ENCODE peak calls at places on chromosomes 4 and X, in four cellular contexts. C is K562, B is SK-N-SH, J is GM12878. U is an unnamed sample.

GRCh38 chrX:74449322-74449936 is 28.1 kb downstream of the SLC16A2 start:
- DNase-seq in J (no peak), B (no peak), C (no peak), U (peak)

GRCh38 chrX:33379839-33380238 is 168.5 kb upstream of the DMD start:
- DNase-seq in C (no peak), B (no peak), J (no peak), U (no peak)

GRCh38 chr4:118941799-118942198 is 53.1 kb downstream of the SYNPO2 start:
- DNase-seq in B (no peak), C (no peak), J (no peak), U (peak)

GRCh38 chr4:5004496-5004895 is 14.8 kb downstream of the CYTL1 start:
- DNase-seq in J (no peak), C (no peak), B (no peak), U (no peak)

GRCh38 chr4:173270312-173271027 is 63.7 kb downstream of the HMGB2 start:
- DNase-seq in B (peak), J (no peak), C (no peak), U (peak)

GRCh38 chr4:112862318-112862674 is 187.2 kb upstream of the ANK2 start:
- DNase-seq in B (no peak), C (no peak), J (no peak), U (no peak)

GRCh38 chrX:143536176-143536575 is 18.9 kb upstream of the SPANXN3 start:
- DNase-seq in C (no peak), J (no peak), B (no peak), U (no peak)

GRCh38 chr4:143294310-143294709 is 42.4 kb upstream of the GAB1 start:
- DNase-seq in J (no peak), C (no peak), B (peak), U (peak)

GRCh38 chr4:151559595-151559994 is 150.6 kb downstream of the FHIP1A start:
- DNase-seq in B (no peak), C (no peak), J (no peak), U (no peak)

GRCh38 chr4:18578307-18578706 is 556.8 kb upstream of the LCORL start:
- DNase-seq in J (no peak), B (no peak), C (no peak), U (no peak)

GRCh38 chrX:110026099-110026844 is 23.4 kb downstream of the TMEM164 start:
- DNase-seq in J (no peak), C (no peak), B (no peak), U (no peak)

GRCh38 chr4:144582105-144582850 is 63.7 kb upstream of the HHIP start:
- DNase-seq in J (no peak), C (no peak), B (no peak), U (peak)

GRCh38 chr4:5110901-5111300 is 59.6 kb downstream of the STK32B start:
- DNase-seq in J (no peak), B (no peak), C (no peak), U (no peak)

GRCh38 chrX:109264878-109265277 is 217.0 kb downstream of the GUCY2F start:
- DNase-seq in C (no peak), B (no peak), J (no peak), U (no peak)

GRCh38 chr4:136847881-136848621 is 684.2 kb downstream of the PCDH18 start:
- DNase-seq in C (no peak), B (no peak), J (no peak), U (no peak)

GRCh38 chr4:143347495-143347894 is 10.8 kb downstream of the GAB1 start:
- DNase-seq in J (no peak), B (no peak), C (no peak), U (no peak)

GRCh38 chr4:68209003-68209402 is 36.5 kb downstream of the TMPRSS11B start:
- DNase-seq in B (no peak), C (no peak), J (no peak), U (no peak)

GRCh38 chr4:149896428-149896827 is 80.8 kb upstream of the IQCM start:
- DNase-seq in B (no peak), J (no peak), C (no peak), U (peak)

GRCh38 chrX:46559062-46559461 is 13.8 kb upstream of the ZNF674 start:
- DNase-seq in C (no peak), B (no peak), J (no peak), U (no peak)

GRCh38 chr4:109434007-109434792 is 585 bp downstream of the SEC24B start:
- DNase-seq in B (peak), J (no peak), C (peak), U (peak)

GRCh38 chr4:9979101-9979815 is 42.0 kb downstream of the SLC2A9 start:
- DNase-seq in C (no peak), J (no peak), B (peak), U (no peak)

GRCh38 chrX:13009256-13009655 is 34.3 kb downstream of the TMSB4X start:
- DNase-seq in B (no peak), C (no peak), J (no peak), U (no peak)

GRCh38 chrX:16144420-16144819 is 21.1 kb downstream of the GRPR start:
- DNase-seq in J (no peak), C (no peak), B (no peak), U (no peak)

GRCh38 chr4:105106416-105106815 is 40.3 kb upstream of the TET2 start:
- DNase-seq in J (no peak), C (no peak), B (no peak), U (no peak)

GRCh38 chr4:40750461-40751258 is 905 bp downstream of the NSUN7 start:
- DNase-seq in J (no peak), C (no peak), B (peak), U (no peak)

GRCh38 chrX:51891821-51892551 is 1.4 kb upstream of the MAGED1 start:
- DNase-seq in C (no peak), J (no peak), B (peak), U (peak)

GRCh38 chr4:183289688-183290087 is 30.4 kb downstream of the CLDN22 start:
- DNase-seq in B (peak), C (peak), J (no peak), U (no peak)

GRCh38 chr4:21709031-21709430 is 239.5 kb downstream of the KCNIP4 start:
- DNase-seq in C (no peak), B (no peak), J (no peak), U (no peak)

GRCh38 chrX:150574824-150575409 is 6.5 kb downstream of the MTM1 start:
- DNase-seq in B (no peak), C (no peak), J (no peak), U (no peak)

GRCh38 chrX:72101597-72102037 is 30.1 kb downstream of the RTL5 start:
- DNase-seq in C (no peak), J (no peak), B (no peak), U (no peak)

GRCh38 chr4:967113-968104 is 6.0 kb downstream of the DGKQ start:
- DNase-seq in B (no peak), J (no peak), C (no peak), U (no peak)

GRCh38 chrX:69036674-69037573 is 128.3 kb downstream of the PJA1 start:
- DNase-seq in B (no peak), J (no peak), C (no peak), U (no peak)

GRCh38 chr4:177728361-177729152 is 286.3 kb upstream of the AGA start:
- DNase-seq in C (no peak), B (no peak), J (no peak), U (no peak)

DNA sequence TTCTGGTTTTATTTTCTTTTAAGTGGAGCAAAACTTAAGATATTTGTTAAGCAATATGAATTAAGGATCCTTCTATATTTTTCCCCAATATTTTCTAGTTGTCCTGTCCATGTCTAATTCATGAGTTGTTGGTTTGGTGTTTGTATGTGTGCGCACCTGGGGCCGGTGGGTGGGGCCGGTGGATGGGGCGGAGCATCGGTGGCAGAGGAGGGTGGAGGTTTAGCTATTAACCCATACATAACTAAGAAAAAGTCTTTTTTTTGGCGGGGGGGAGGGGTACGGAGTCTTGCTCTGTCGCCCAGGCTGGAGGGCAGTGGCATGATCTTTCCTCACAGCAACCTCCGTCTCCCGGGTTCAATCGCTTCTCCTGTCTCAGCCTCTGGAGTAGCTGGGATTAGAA is 489.8 kb downstream of the PDGFC start:
- DNase-seq in C (no peak), B (no peak), J (no peak), U (no peak)
- H2AFZ ChIP-seq in C (no peak), B (no peak), J (no peak), U (no peak)

GRCh38 chr4:87058272-87059073 is 123.7 kb downstream of the AFF1 start:
- DNase-seq in B (no peak), C (peak), J (no peak), U (no peak)

GRCh38 chr4:87057835-87058234 is 123.0 kb downstream of the AFF1 start:
- DNase-seq in C (no peak), B (no peak), J (no peak), U (peak)

GRCh38 chr4:87056884-87057283 is 122.1 kb downstream of the AFF1 start:
- DNase-seq in J (no peak), C (no peak), B (no peak), U (no peak)

GRCh38 chr4:87065016-87065415 is 130.2 kb downstream of the AFF1 start:
- DNase-seq in B (no peak), C (no peak), J (no peak), U (no peak)

GRCh38 chr4:87060957-87061356 is 126.1 kb downstream of the AFF1 start:
- DNase-seq in J (no peak), C (no peak), B (no peak), U (peak)
- TF ChIP-seq RCOR1 in J (no peak), C (no peak), B (no peak), U (no peak)

DNA sequence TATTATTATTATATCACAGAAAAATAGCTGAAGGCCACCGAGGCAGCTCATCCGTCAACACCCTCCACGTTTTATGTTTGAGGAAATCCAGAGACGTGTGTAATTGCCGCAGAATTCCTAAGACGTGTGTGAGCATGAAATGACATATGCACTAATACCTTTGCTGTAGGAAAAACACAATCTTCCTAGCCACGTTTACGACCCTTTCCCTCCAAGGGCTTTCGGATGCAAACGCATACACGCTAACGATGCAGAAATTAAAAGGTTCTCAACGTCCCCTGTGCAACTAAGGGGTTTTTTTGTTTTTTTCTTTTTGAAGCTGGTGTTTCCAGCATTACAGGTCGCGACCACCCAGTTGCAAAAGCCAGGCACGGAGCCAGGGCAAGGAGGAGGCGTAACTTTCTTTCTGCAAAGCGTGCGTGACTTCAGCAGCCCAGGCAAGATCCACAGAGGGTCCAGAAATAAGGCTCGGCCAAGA is 33.8 kb downstream of the CRLF2 start:
- DNase-seq in B (no peak), J (no peak), C (no peak), U (no peak)
- H2AFZ ChIP-seq in B (no peak), J (no peak), C (no peak), U (no peak)

GRCh38 chrX:133840415-133840814 is 145.0 kb downstream of the GPC3 start:
- DNase-seq in J (no peak), C (no peak), B (no peak), U (no peak)
- TF ChIP-seq RCOR1 in J (no peak), C (no peak), B (no peak), U (no peak)

DNA sequence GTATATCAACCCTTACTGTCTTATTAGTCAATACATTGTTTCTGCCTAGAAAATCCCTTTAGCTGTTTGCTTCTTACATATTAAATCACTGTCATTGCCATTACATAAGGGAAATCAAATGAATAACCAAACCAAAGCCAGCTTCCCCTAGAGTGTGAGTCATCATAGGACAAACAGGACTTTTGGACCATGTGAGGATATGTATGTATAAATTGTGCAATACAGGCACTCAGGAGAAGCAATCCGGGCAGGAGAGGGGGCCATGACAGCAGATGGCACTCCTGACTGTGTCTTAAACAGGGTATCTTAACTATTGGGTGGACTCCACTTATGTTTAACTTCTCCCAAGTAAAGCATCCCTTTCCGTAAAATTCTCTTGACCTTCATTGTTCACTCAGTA is 508.4 kb upstream of the ARX start:
- DNase-seq in C (no peak), J (no peak), B (no peak), U (peak)
- H2AFZ ChIP-seq in C (no peak), J (no peak), B (no peak), U (no peak)

GRCh38 chr4:25031077-25031606 is 396 bp upstream of the LGI2 start:
- DNase-seq in B (peak), C (no peak), J (no peak), U (no peak)
- TF ChIP-seq RCOR1 in B (no peak), C (no peak), J (no peak), U (no peak)

DNA sequence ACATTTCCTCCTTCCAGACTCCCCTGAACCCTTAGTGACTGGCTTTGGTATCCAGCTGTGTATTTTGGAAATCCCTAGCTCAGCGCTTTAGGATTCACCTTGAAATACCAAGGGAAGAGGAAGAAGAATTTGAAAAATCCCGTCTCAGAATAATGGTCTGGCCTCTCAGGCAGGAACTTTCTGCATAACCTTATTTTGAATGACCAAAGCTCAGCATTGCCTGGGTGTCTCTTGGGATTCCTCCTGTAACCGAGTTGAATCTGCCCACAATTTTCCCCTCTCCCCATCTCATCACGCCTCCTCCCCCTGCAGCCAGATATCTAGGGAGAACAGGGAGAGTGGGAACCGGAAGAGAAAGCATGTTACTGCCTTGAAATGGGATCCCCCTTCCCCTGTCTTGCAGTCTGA is 116.2 kb downstream of the SMIM20 start:
- DNase-seq in J (no peak), B (no peak), C (no peak), U (no peak)
- H2AFZ ChIP-seq in J (no peak), B (no peak), C (no peak), U (no peak)

DNA sequence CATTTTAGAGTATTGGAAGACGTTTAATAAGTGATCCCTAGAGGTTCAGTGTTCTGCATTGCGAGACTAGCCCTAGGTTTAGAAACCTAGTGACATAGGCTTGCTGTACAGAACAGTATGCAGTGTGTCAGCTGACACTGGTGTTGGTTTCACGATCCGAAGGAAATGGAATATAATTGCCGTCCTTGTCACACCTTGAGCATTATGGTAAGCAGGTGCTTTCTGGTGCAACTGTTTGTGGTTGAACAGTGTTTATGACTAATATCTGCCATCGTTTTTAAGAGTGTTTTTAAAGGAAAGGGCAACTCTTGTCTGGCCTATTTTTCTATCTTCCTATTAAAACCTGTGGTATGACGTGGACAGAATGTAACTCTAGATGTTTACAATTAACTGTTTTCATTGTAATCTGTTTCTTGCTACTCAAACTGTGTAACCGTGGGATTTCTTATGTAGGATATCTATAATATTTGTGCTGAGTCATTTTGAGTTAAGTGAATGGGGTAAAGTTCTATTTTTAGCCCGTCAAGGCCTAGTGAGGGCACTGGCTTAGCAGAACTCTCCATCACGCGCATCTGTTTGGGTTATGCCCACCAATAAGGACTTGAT is 53.8 kb upstream of the TBC1D14 start:
- DNase-seq in J (peak), B (no peak), C (peak), U (peak)
- TF ChIP-seq RCOR1 in J (no peak), B (no peak), C (no peak), U (peak)

GRCh38 chrX:348461-349117 is 30.0 kb upstream of the GTPBP6 start:
- DNase-seq in J (no peak), C (no peak), B (no peak), U (peak)
- H2AFZ ChIP-seq in J (no peak), C (no peak), B (no peak), U (peak)

DNA sequence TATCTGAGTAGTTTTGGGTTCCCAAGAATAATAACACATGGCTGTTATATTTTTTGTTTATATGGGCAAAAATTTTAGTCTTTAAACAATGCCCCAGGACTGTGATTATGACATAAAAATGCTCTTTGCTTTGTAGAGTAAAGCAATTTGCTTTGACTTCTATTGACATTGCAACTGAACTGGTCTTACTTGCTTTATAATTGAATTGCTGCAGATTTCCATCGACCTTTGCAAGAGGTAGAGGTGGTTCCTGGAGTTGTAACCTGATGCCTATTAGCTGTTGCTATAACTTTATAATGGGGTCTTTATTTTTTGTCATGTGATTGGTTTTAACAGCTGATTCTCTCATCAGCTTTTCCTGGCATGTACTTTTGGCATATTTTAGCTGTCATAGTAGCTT is 302.9 kb downstream of the ARHGAP10 start:
- DNase-seq in J (no peak), B (no peak), C (no peak), U (no peak)
- TF ChIP-seq RCOR1 in J (no peak), B (no peak), C (no peak), U (no peak)